ENCODE peak calls at places on chromosomes 7 and 10, in seven cellular contexts. One of them, this sample, is unnamed.

GRCh38 chr10:125006921-125007391 is 65.0 kb downstream of the ZRANB1 start:
- DNase-seq in HCT116: no peak
- DNase-seq in HCEC 1CT: no peak
- DNase-seq in left ventricle myocardium inferior: no peak
- DNase-seq in amygdala: no peak
- DNase-seq in ELR: no peak
- DNase-seq in HuH-7.5: no peak
- DNase-seq in this sample: no peak

GRCh38 chr7:4149645-4150044 is 532.5 kb upstream of the FOXK1 start:
- DNase-seq in HCT116: no peak
- DNase-seq in HCEC 1CT: no peak
- DNase-seq in left ventricle myocardium inferior: no peak
- DNase-seq in amygdala: no peak
- DNase-seq in ELR: no peak
- DNase-seq in HuH-7.5: no peak
- DNase-seq in this sample: no peak

GRCh38 chr10:110865184-110865803 is 6.4 kb upstream of the PDCD4 start:
- DNase-seq in HCT116: no peak
- DNase-seq in HCEC 1CT: peak; percentile 73
- DNase-seq in left ventricle myocardium inferior: no peak
- DNase-seq in amygdala: no peak
- DNase-seq in ELR: peak; percentile 78
- DNase-seq in HuH-7.5: no peak
- DNase-seq in this sample: no peak

GRCh38 chr10:118568327-118568848 is 27.1 kb downstream of the PRLHR start:
- DNase-seq in HCT116: peak; percentile 63
- DNase-seq in HCEC 1CT: peak; percentile 67
- DNase-seq in left ventricle myocardium inferior: no peak
- DNase-seq in amygdala: no peak
- DNase-seq in ELR: peak; percentile 74
- DNase-seq in HuH-7.5: peak; percentile 28
- DNase-seq in this sample: no peak

GRCh38 chr10:102120142-102120986 is at the start of gene LDB1:
- DNase-seq in HCT116: peak; percentile 65
- DNase-seq in HCEC 1CT: peak; percentile 72
- DNase-seq in left ventricle myocardium inferior: peak; percentile 82
- DNase-seq in amygdala: peak; percentile 48
- DNase-seq in ELR: peak; percentile 78
- DNase-seq in HuH-7.5: peak; percentile 89
- DNase-seq in this sample: peak; percentile 74

GRCh38 chr7:121696954-121697353 is 176.0 kb upstream of the PTPRZ1 start:
- DNase-seq in HCT116: no peak
- DNase-seq in HCEC 1CT: no peak
- DNase-seq in left ventricle myocardium inferior: no peak
- DNase-seq in amygdala: no peak
- DNase-seq in ELR: no peak
- DNase-seq in HuH-7.5: no peak
- DNase-seq in this sample: no peak

GRCh38 chr7:145293120-145293792 is 457.4 kb upstream of the TPK1 start:
- DNase-seq in HCT116: no peak
- DNase-seq in HCEC 1CT: no peak
- DNase-seq in left ventricle myocardium inferior: no peak
- DNase-seq in amygdala: no peak
- DNase-seq in ELR: no peak
- DNase-seq in HuH-7.5: no peak
- DNase-seq in this sample: no peak

GRCh38 chr7:36644625-36645422 is 79.5 kb downstream of the AOAH start:
- DNase-seq in HCT116: no peak
- DNase-seq in HCEC 1CT: no peak
- DNase-seq in left ventricle myocardium inferior: no peak
- DNase-seq in amygdala: no peak
- DNase-seq in ELR: no peak
- DNase-seq in HuH-7.5: no peak
- DNase-seq in this sample: no peak

GRCh38 chr10:99906470-99906869 is 103.3 kb downstream of the DNMBP start:
- DNase-seq in HCT116: peak; percentile 90
- DNase-seq in HCEC 1CT: peak; percentile 90
- DNase-seq in left ventricle myocardium inferior: no peak
- DNase-seq in amygdala: no peak
- DNase-seq in ELR: peak; percentile 97
- DNase-seq in HuH-7.5: no peak
- DNase-seq in this sample: peak; percentile 52